ENCODE peak calls at places on chromosomes 3 and 15, in five cellular contexts. U is effector memory CD4-positive, alpha-beta T cell; Z is naive thymus-derived CD4-positive, alpha-beta T cell; C is CD8-positive, alpha-beta memory T cell; X is CD8-positive, alpha-beta T cell. K is an unnamed sample.

GRCh38 chr3:160931474-160931873 is 173.7 kb downstream of the B3GALNT1 start:
- DNase-seq in U (no peak), Z (no peak), C (no peak), X (no peak), K (no peak)

GRCh38 chr3:17052348-17052747 is 167.6 kb downstream of the PLCL2 start:
- DNase-seq in U (no peak), Z (no peak), C (no peak), X (no peak), K (no peak)

GRCh38 chr3:74537164-74537563 is 77.3 kb downstream of the CNTN3 start:
- DNase-seq in U (no peak), Z (no peak), C (no peak), X (no peak), K (no peak)

GRCh38 chr15:63999177-63999576 is 47.1 kb downstream of the DAPK2 start:
- DNase-seq in U (no peak), Z (no peak), C (no peak), X (no peak), K (no peak)

GRCh38 chr3:20323307-20323927 is 137.4 kb upstream of the SGO1 start:
- DNase-seq in U (no peak), Z (no peak), C (no peak), X (no peak), K (no peak)

GRCh38 chr3:41148901-41149300 is 50.4 kb upstream of the CTNNB1 start:
- DNase-seq in U (no peak), Z (no peak), C (no peak), X (no peak), K (no peak)

GRCh38 chr3:95810468-95810867 is 1003.9 kb upstream of the EPHA6 start:
- DNase-seq in U (no peak), Z (no peak), C (no peak), X (no peak), K (no peak)

GRCh38 chr3:158495503-158495902 is 75.5 kb upstream of the MLF1 start:
- DNase-seq in U (no peak), Z (no peak), C (no peak), X (no peak), K (no peak)

GRCh38 chr3:40042752-40043443 is 233.5 kb downstream of the MYRIP start:
- DNase-seq in U (no peak), Z (no peak), C (no peak), X (no peak), K (no peak)

GRCh38 chr15:51706347-51706746 is 25.0 kb downstream of the SCG3 start:
- DNase-seq in U (no peak), Z (no peak), C (no peak), X (no peak), K (no peak)

GRCh38 chr3:188184160-188184559 is 30.2 kb downstream of the LPP start:
- DNase-seq in U (no peak), Z (no peak), C (no peak), X (no peak), K (no peak)

GRCh38 chr3:49563040-49563578 is 8.8 kb downstream of the BSN start:
- DNase-seq in U (no peak), Z (no peak), C (no peak), X (no peak), K (no peak)

GRCh38 chr3:116440196-116440595 is 5.1 kb downstream of the LSAMP start:
- DNase-seq in U (no peak), Z (no peak), C (no peak), X (no peak), K (no peak)

GRCh38 chr3:126121632-126122031 is 37.7 kb upstream of the SLC41A3 start:
- DNase-seq in U (no peak), Z (no peak), C (no peak), X (no peak), K (peak; percentile 17)

GRCh38 chr15:45871121-45871855 is 236.5 kb downstream of the SQOR start:
- DNase-seq in U (no peak), Z (no peak), C (no peak), X (no peak), K (no peak)

GRCh38 chr15:89795996-89796395 is 18.7 kb downstream of the ANPEP start:
- DNase-seq in U (no peak), Z (no peak), C (no peak), X (no peak), K (no peak)

GRCh38 chr3:98518816-98519215 is 3.9 kb downstream of the CLDND1 start:
- DNase-seq in U (no peak), Z (no peak), C (no peak), X (no peak), K (no peak)

GRCh38 chr15:59294961-59295741 is 77.5 kb downstream of the MYO1E start:
- DNase-seq in U (no peak), Z (no peak), C (no peak), X (no peak), K (no peak)

GRCh38 chr3:107894998-107895397 is 195.8 kb downstream of the CD47 start:
- DNase-seq in U (no peak), Z (no peak), C (no peak), X (no peak), K (no peak)

GRCh38 chr15:97009036-97009555 is 678.6 kb downstream of the NR2F2 start:
- DNase-seq in U (no peak), Z (no peak), C (no peak), X (no peak), K (no peak)

GRCh38 chr3:20539666-20540460 is 353.9 kb upstream of the SGO1 start:
- DNase-seq in U (no peak), Z (no peak), C (no peak), X (no peak), K (no peak)

GRCh38 chr15:98592136-98592535 is 56.2 kb upstream of the IGF1R start:
- DNase-seq in U (no peak), Z (no peak), C (no peak), X (no peak), K (no peak)

GRCh38 chr3:182235504-182235903 is 523.8 kb downstream of the SOX2 start:
- DNase-seq in U (no peak), Z (no peak), C (no peak), X (no peak), K (no peak)

GRCh38 chr3:148084931-148085330 is 612.8 kb upstream of the AGTR1 start:
- DNase-seq in U (no peak), Z (no peak), C (no peak), X (no peak), K (no peak)

GRCh38 chr15:26158176-26158575 is 295.0 kb upstream of the ATP10A start:
- DNase-seq in U (no peak), Z (no peak), C (no peak), X (no peak), K (no peak)
- H3K4me1 ChIP-seq in U (no peaks in the 10 kb centered on the region), Z (no peaks in the 10 kb centered on the region), C (no peaks in the 10 kb centered on the region), X (no peaks in the 10 kb centered on the region), K (no peaks in the 10 kb centered on the region)

GRCh38 chr15:67048281-67049279 is 16.8 kb upstream of the SMAD3 start:
- DNase-seq in U (no peak), Z (no peak), C (no peak), X (no peak), K (no peak)

GRCh38 chr15:67042490-67043181 is 22.8 kb upstream of the SMAD3 start:
- DNase-seq in U (no peak), Z (no peak), C (no peak), X (no peak), K (no peak)

GRCh38 chr15:67047149-67047661 is 18.2 kb upstream of the SMAD3 start:
- DNase-seq in U (no peak), Z (no peak), C (no peak), X (no peak), K (no peak)

GRCh38 chr15:67040277-67040676 is 25.1 kb upstream of the SMAD3 start:
- DNase-seq in U (no peak), Z (no peak), C (no peak), X (no peak), K (no peak)

DNA sequence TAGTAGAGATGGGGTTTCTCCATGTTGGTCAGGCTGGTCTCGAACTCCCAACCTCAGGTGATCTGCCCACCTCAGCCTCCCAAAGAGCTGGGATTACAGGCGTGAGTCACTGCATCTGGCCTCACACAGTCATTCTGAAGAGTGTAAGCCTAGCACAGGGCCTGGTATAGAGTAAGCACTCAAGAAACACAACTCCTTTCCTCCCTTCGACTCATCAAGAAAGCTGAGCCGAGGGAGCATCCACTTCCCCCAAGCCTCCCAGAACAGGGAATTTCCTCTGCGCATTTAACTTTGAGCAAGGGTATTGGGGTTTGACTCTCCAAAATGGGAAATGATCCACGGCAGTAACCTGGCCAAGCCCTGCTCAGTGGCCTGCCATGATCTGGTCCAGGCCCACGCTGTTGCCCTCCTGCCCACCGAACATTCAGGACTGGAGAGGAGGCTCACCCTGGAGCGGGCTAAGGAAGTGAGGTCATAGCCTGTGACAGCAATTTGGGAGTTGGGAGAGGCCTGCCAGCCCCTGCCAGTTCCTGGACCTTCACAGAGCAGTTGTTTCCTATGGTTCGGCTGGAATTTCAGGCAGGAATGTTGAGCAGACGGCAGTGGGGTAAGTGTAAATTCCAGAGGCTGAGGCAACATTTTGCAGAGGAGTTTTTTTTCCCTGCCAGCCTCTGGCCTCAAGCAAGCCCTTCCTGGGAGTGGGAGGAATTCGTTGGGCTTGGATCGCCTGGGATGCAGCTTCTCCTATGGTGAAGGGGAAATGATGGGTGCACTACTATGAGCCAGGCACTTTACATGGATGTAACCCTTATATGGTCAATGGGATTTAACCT is 21.2 kb upstream of the SMAD3 start:
- DNase-seq in U (no peak), Z (no peak), C (no peak), X (no peak), K (peak; percentile 51)
- H3K4me3 ChIP-seq in U (no peak overlapping the region), Z (no peak overlapping the region), C (no peak overlapping the region), X (no peak overlapping the region), K (peak overlapping the region; percentile 7)

GRCh38 chr3:4476507-4476906 is 9.4 kb upstream of the SUMF1 start:
- DNase-seq in U (no peak), Z (no peak), C (no peak), X (no peak), K (no peak)

GRCh38 chr3:4472312-4472711 is 5.2 kb upstream of the SUMF1 start:
- DNase-seq in U (no peak), Z (no peak), C (no peak), X (no peak), K (no peak)

GRCh38 chr3:4471907-4472306 is 4.8 kb upstream of the SUMF1 start:
- DNase-seq in U (no peak), Z (no peak), C (no peak), X (no peak), K (no peak)

GRCh38 chr3:4472766-4473165 is 5.7 kb upstream of the SUMF1 start:
- DNase-seq in U (no peak), Z (no peak), C (no peak), X (no peak), K (no peak)

GRCh38 chr3:4474683-4475490 is 7.8 kb upstream of the SUMF1 start:
- DNase-seq in U (no peak), Z (no peak), C (no peak), X (no peak), K (no peak)
- H3K4me1 ChIP-seq in U (no peaks in the 10 kb centered on the region), Z (no peaks in the 10 kb centered on the region), C (no peaks in the 10 kb centered on the region), X (no peaks in the 10 kb centered on the region), K (no peaks in the 10 kb centered on the region)

DNA sequence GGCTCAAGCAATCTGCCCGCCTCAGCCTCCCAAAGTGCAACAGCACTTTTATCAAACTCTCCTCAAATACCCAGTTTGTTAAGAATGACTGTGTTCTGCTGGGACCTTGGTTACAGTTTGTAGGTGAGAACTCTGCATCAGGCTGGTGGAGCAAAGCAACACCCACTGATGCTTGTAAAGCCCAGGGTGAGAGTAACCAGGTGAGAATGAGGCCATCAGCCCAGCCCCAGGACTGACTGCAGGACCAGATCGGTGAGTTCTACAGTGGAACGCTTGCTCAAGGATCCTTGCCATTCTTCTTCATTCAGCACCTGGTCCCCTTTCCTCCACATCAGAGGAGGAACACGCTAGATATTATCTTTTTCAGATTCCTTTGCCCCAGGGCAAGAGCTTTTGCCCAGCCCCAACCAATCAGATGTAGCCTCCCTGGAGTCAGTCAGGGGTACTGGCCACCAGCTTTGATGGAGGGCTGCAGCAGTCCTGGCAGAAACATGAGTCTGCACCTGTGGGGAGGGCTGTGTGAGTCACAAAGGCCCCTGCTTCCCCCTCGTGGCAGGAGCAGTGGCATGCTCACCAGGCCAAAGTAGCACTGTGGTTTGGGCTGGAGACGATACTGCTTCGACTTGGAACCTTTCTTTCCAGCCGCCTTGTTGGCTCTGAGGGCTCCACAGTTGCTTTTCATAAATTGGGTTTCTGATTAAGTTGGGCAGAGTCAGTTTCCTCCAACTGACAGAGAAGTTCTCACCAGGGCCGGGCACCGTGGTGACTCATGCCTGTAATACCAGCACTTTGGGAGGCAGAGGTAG is 3.5 kb upstream of the SHISA5 start:
- DNase-seq in U (peak; percentile 58), Z (peak; percentile 78), C (peak; percentile 63), X (peak; percentile 61), K (peak; percentile 76)
- H3K4me3 ChIP-seq in U (no peak overlapping the region), Z (no peak overlapping the region), C (no peak overlapping the region), X (no peak overlapping the region), K (no peak overlapping the region)

K was measured in psoas muscle.